ENCODE peak calls at places on chromosome 14, in seven cellular contexts. G, K, P, B, Z, X and R are unnamed samples.

GRCh38 chr14:104223101-104223809 is 84.9 kb downstream of the KIF26A start:
- DNase-seq in G (peak; percentile 78), X (no peak), Z (peak; percentile 36), P (no peak), B (peak; percentile 82), K (no peak), R (no peak)

GRCh38 chr14:90278199-90279175 is 22.1 kb downstream of the PSMC1 start:
- DNase-seq in K (no peak), G (no peak), X (no peak), Z (peak; percentile 69), P (no peak), B (no peak), R (no peak)

GRCh38 chr14:24132061-24132685 is 1.7 kb downstream of the FITM1 start:
- DNase-seq in K (peak; percentile 80), G (no peak), B (peak; percentile 92), P (no peak), Z (peak; percentile 84), X (no peak), R (no peak)

GRCh38 chr14:99511421-99512109 is 30.4 kb downstream of the CCNK start:
- DNase-seq in B (no peak), X (peak; percentile 67), Z (no peak), G (no peak), K (no peak), P (no peak), R (no peak)

GRCh38 chr14:61280092-61280525 is 1.0 kb downstream of the TMEM30B start:
- DNase-seq in K (peak; percentile 45), B (no peak), Z (peak; percentile 91), P (no peak), X (no peak), G (no peak), R (no peak)

GRCh38 chr14:89900822-89901221 is 53.7 kb downstream of the EFCAB11 start:
- DNase-seq in K (no peak), P (no peak), B (no peak), Z (no peak), X (no peak), G (no peak), R (no peak)

GRCh38 chr14:36941783-36942521 is 230.5 kb downstream of the SLC25A21 start:
- DNase-seq in K (peak; percentile 77), G (peak; percentile 82), X (peak; percentile 56), Z (no peak), P (no peak), B (peak; percentile 83), R (peak; percentile 9)

GRCh38 chr14:38469156-38469555 is 213.3 kb upstream of the CLEC14A start:
- DNase-seq in B (no peak), P (no peak), K (no peak), Z (no peak), X (no peak), G (no peak), R (no peak)

GRCh38 chr14:60573943-60574496 is 65.1 kb downstream of the SIX6 start:
- DNase-seq in Z (no peak), K (no peak), P (no peak), B (no peak), X (no peak), G (no peak), R (no peak)

GRCh38 chr14:58772061-58772604 is 134.4 kb downstream of the DACT1 start:
- DNase-seq in G (no peak), B (no peak), Z (no peak), X (no peak), P (no peak), K (no peak), R (no peak)

GRCh38 chr14:65637780-65638179 is 225.2 kb downstream of the FUT8 start:
- DNase-seq in P (peak; percentile 72), Z (no peak), X (peak; percentile 89), K (no peak), G (no peak), B (no peak), R (no peak)

GRCh38 chr14:68762944-68763831 is 29.7 kb downstream of the ZFP36L1 start:
- DNase-seq in Z (no peak), K (peak; percentile 87), P (no peak), X (peak; percentile 75), B (peak; percentile 93), G (peak; percentile 45), R (no peak)

GRCh38 chr14:87944987-87945604 is 47.9 kb downstream of the GALC start:
- DNase-seq in K (no peak), Z (no peak), B (no peak), X (peak; percentile 39), P (no peak), G (peak; percentile 51), R (no peak)

GRCh38 chr14:71721791-71722190 is 210.4 kb upstream of the RGS6 start:
- DNase-seq in Z (no peak), B (no peak), K (no peak), G (no peak), X (no peak), P (no peak), R (no peak)

GRCh38 chr14:65169351-65169750 is 67.0 kb upstream of the MAX start:
- DNase-seq in Z (no peak), G (no peak), B (no peak), P (peak; percentile 91), K (no peak), X (peak; percentile 71), R (no peak)

GRCh38 chr14:101007004-101007614 is 103.6 kb upstream of the RTL1 start:
- DNase-seq in K (no peak), G (no peak), B (no peak), P (no peak), X (no peak), Z (peak; percentile 68), R (no peak)

GRCh38 chr14:23645812-23646647 is 9.9 kb downstream of the DHRS2 start:
- DNase-seq in G (no peak), P (no peak), X (no peak), K (no peak), B (no peak), Z (no peak), R (no peak)

GRCh38 chr14:90853116-90853515 is 36.9 kb upstream of the TTC7B start:
- DNase-seq in Z (no peak), P (no peak), X (no peak), B (no peak), G (no peak), K (no peak), R (no peak)

GRCh38 chr14:73723799-73724621 is 9.8 kb upstream of the PNMA1 start:
- DNase-seq in P (no peak), G (peak; percentile 87), Z (no peak), B (no peak), K (peak; percentile 63), X (peak; percentile 96), R (peak; percentile 89)

DNA sequence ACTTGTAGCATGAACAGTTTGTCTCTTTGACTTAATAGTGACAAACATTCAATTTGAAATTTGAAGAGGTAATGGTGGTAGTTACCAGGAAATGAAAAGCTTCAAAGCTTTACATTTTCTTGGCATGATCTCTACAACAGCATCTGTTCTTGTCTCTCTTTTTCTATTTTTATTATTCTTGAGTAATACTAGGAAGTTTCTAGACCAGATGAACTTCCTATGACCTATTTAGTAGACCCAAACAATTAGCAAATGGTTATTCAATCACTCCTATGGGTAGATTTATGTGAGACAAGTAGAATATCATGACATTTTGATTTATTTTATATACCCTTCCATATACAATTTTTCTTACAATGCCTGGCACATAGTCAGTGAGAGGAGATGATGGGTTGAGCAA is 511.7 kb downstream of the FOXG1 start:
- DNase-seq in X (peak; percentile 6), Z (no peak), P (no peak), K (no peak), G (no peak), B (no peak), R (no peak)
- H3K9me3 ChIP-seq in X (no peaks in the 10 kb centered on the region), Z (no peaks in the 10 kb centered on the region), P (no peaks in the 10 kb centered on the region), K (no peaks in the 10 kb centered on the region), G (no peaks in the 10 kb centered on the region), B (no peaks in the 10 kb centered on the region), R (no peaks in the 10 kb centered on the region)

GRCh38 chr14:52987514-52987913 is 36.7 kb upstream of the FERMT2 start:
- DNase-seq in X (peak; percentile 40), Z (no peak), K (no peak), P (no peak), G (peak; percentile 95), B (no peak), R (no peak)
- H3K9me3 ChIP-seq in X (no peaks in the 10 kb centered on the region), Z (no peaks in the 10 kb centered on the region), K (no peaks in the 10 kb centered on the region), P (no peaks in the 10 kb centered on the region), G (no peaks in the 10 kb centered on the region), B (no peaks in the 10 kb centered on the region), R (no peaks in the 10 kb centered on the region)

DNA sequence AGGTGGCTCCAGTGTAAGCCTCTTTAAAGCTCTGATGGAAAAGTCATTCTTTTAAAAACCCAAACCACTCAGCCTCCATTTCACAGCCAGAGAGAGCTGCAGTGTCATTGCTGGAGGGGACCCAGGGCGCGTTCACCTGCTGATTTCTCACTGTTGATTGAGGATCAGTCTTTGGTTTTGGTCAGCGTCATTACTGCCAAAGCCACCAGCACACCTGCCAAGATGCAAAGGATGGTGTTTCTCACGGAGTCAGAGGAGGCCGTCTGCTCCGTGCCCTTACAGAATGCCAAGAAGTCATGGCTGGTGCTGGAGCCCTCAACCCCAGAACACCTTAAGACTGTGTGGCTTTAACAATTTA is 32.8 kb upstream of the BATF start:
- DNase-seq in G (no peak), B (peak; percentile 63), K (no peak), P (no peak), X (no peak), Z (no peak), R (no peak)
- H3K9me3 ChIP-seq in G (no peaks in the 10 kb centered on the region), B (no peaks in the 10 kb centered on the region), K (no peaks in the 10 kb centered on the region), P (peaks cover 8% of the 10 kb centered on the region), X (no peaks in the 10 kb centered on the region), Z (no peaks in the 10 kb centered on the region), R (no peaks in the 10 kb centered on the region)

GRCh38 chr14:21307641-21308040 is 27.8 kb downstream of the RPGRIP1 start:
- DNase-seq in X (no peak), G (no peak), P (no peak), K (no peak), Z (no peak), B (no peak), R (no peak)
- H3K9me3 ChIP-seq in X (no peaks in the 10 kb centered on the region), G (no peaks in the 10 kb centered on the region), P (no peaks in the 10 kb centered on the region), K (no peaks in the 10 kb centered on the region), Z (no peaks in the 10 kb centered on the region), B (no peaks in the 10 kb centered on the region), R (no peaks in the 10 kb centered on the region)

DNA sequence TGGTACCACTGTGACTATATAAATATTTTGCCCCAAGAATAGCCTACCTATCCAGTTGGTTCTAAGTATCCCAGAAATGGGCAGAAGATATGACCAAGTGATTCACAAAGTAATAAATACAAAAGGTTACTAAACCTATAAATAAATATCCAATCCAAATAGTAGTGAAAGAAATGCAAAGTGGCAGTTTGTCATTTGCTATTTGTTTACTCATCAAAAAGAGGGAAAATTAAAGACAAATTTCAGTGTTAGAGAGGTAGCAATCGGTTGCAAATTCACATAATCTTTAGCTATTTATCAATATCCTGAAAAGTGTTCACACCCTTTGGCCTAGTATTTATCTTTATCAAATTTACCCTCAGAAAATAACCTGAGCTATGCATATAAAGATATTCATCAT is 136.4 kb upstream of the NPAS3 start:
- DNase-seq in B (no peak), Z (no peak), P (no peak), G (no peak), K (no peak), X (no peak), R (no peak)
- H3K9me3 ChIP-seq in B (no peaks in the 10 kb centered on the region), Z (peaks cover 15% of the 10 kb centered on the region), P (no peaks in the 10 kb centered on the region), G (peaks cover 39% of the 10 kb centered on the region), K (peaks cover 17% of the 10 kb centered on the region), X (no peaks in the 10 kb centered on the region), R (no peaks in the 10 kb centered on the region)

GRCh38 chr14:105495990-105496830 is 5.2 kb downstream of the TEDC1 start:
- DNase-seq in K (no peak), B (peak; percentile 65), P (no peak), X (no peak), Z (peak; percentile 62), G (no peak), R (peak; percentile 10)
- H3K9me3 ChIP-seq in K (no peaks in the 10 kb centered on the region), B (no peaks in the 10 kb centered on the region), P (no peaks in the 10 kb centered on the region), X (no peaks in the 10 kb centered on the region), Z (no peaks in the 10 kb centered on the region), G (no peaks in the 10 kb centered on the region), R (no peaks in the 10 kb centered on the region)